ENCODE peak calls at places on chromosome 12, in five cellular contexts. I is stimulated activated CD4-positive, alpha-beta T cell treated with anti-CD3 and anti-CD28 coated beads, Interleukin-15, amount 100 ng/mL, for 1 hour; G is head of caudate nucleus; Z is keratinocyte; P is activated naive CD4-positive, alpha-beta T cell treated with Interleukin-2 at 50 U/mL for 16 hours. E is an unnamed sample.

GRCh38 chr12:2462087-2462486 is 332.7 kb upstream of the FKBP4 start:
- DNase-seq in G (no peak), I (no peak), P (no peak), Z (no peak), E (no peak)

GRCh38 chr12:69501154-69501895 is 31.1 kb downstream of the FRS2 start:
- DNase-seq in Z (peak), P (no peak), G (no peak), I (no peak), E (no peak)

GRCh38 chr12:124562796-124563181 is 4.6 kb downstream of the NCOR2 start:
- DNase-seq in G (no peak), Z (no peak), P (no peak), I (no peak), E (no peak)

GRCh38 chr12:92098594-92099370 is 46.9 kb downstream of the BTG1 start:
- DNase-seq in Z (no peak), I (no peak), P (no peak), G (no peak), E (no peak)

GRCh38 chr12:57834086-57834876 is 12.2 kb downstream of the CTDSP2 start:
- DNase-seq in G (no peak), Z (no peak), I (no peak), P (no peak), E (no peak)

GRCh38 chr12:120468271-120468845 is 1.2 kb downstream of the SRSF9 start:
- DNase-seq in I (no peak), P (peak), Z (no peak), G (no peak), E (peak)

GRCh38 chr12:104620761-104621531 is 164.2 kb downstream of the CHST11 start:
- DNase-seq in I (no peak), P (no peak), G (no peak), Z (no peak), E (no peak)

GRCh38 chr12:94615284-94616216 is 34.8 kb downstream of the TMCC3 start:
- DNase-seq in Z (no peak), I (no peak), P (no peak), G (peak), E (peak)

GRCh38 chr12:76152161-76152807 is 67.8 kb upstream of the NAP1L1 start:
- DNase-seq in P (no peak), I (no peak), G (peak), Z (no peak), E (no peak)

GRCh38 chr12:121805800-121806555 is 2.2 kb downstream of the SETD1B start:
- DNase-seq in Z (no peak), G (peak), P (no peak), I (no peak), E (no peak)

GRCh38 chr12:13234045-13234641 is 37.6 kb downstream of the EMP1 start:
- DNase-seq in Z (no peak), P (no peak), I (no peak), G (no peak), E (peak)

GRCh38 chr12:29288031-29288430 is 92.9 kb downstream of the ERGIC2 start:
- DNase-seq in I (no peak), P (no peak), Z (no peak), G (no peak), E (no peak)

GRCh38 chr12:79558924-79559469 is 131.8 kb downstream of the PAWR start:
- DNase-seq in I (no peak), Z (no peak), P (no peak), G (no peak), E (no peak)

GRCh38 chr12:4031703-4032291 is 158.6 kb upstream of the PARP11 start:
- DNase-seq in Z (peak), I (no peak), G (no peak), P (no peak), E (peak)

GRCh38 chr12:27525373-27525772 is 1.4 kb downstream of the PPFIBP1 start:
- DNase-seq in P (no peak), I (no peak), Z (no peak), G (no peak), E (peak)

GRCh38 chr12:1474059-1474537 is 120.3 kb downstream of the FBXL14 start:
- DNase-seq in Z (peak), G (no peak), P (no peak), I (no peak), E (peak)

GRCh38 chr12:68418137-68418460 is 85.9 kb upstream of the MDM1 start:
- DNase-seq in P (no peak), Z (no peak), G (no peak), I (no peak), E (no peak)

GRCh38 chr12:107145397-107145796 is 52.0 kb upstream of the CRY1 start:
- DNase-seq in G (no peak), P (no peak), Z (no peak), I (no peak), E (no peak)

GRCh38 chr12:55741978-55742377 is 944 bp upstream of the GDF11 start:
- DNase-seq in Z (no peak), I (no peak), P (no peak), G (no peak), E (peak)

GRCh38 chr12:128944956-128945355 is 91.7 kb downstream of the GLT1D1 start:
- DNase-seq in I (no peak), P (no peak), G (no peak), Z (no peak), E (no peak)

GRCh38 chr12:123908884-123909807 is 63.5 kb downstream of the CCDC92 start:
- DNase-seq in Z (no peak), P (no peak), I (no peak), G (peak), E (no peak)